ENCODE peak calls at places on chromosomes 6 and 20, in five cellular contexts. S is HepG2, E is K562, X is GM12892, W is H1. Q is an unnamed sample.

GRCh38 chr20:20003088-20003954 is 13.8 kb upstream of the NAA20 start:
- DNase-seq in W (no peak), E (no peak), S (no peak), X (no peak), Q (peak)

GRCh38 chr20:9506964-9507369 is 7.4 kb upstream of the LAMP5 start:
- DNase-seq in W (no peak), X (no peak), E (no peak), S (no peak), Q (no peak)

GRCh38 chr20:50094522-50094921 is 18.4 kb downstream of the UBE2V1 start:
- DNase-seq in S (no peak), W (no peak), X (no peak), E (no peak), Q (no peak)

GRCh38 chr6:74366634-74367033 is 670.6 kb downstream of the CD109 start:
- DNase-seq in E (no peak), X (no peak), S (no peak), W (no peak), Q (no peak)

GRCh38 chr20:19256085-19256484 is 43.6 kb downstream of the SLC24A3 start:
- DNase-seq in X (no peak), S (no peak), W (no peak), E (no peak), Q (no peak)

GRCh38 chr6:121105461-121105860 is 228.8 kb downstream of the TBC1D32 start:
- DNase-seq in X (no peak), S (no peak), E (no peak), W (no peak), Q (no peak)

GRCh38 chr6:154432533-154433476 is 76.2 kb upstream of the IPCEF1 start:
- DNase-seq in X (no peak), E (peak), W (no peak), S (no peak), Q (no peak)

GRCh38 chr20:17210983-17211382 is 15.9 kb upstream of the PCSK2 start:
- DNase-seq in E (no peak), W (no peak), S (peak), X (no peak), Q (no peak)

GRCh38 chr6:90894285-90895144 is 307.6 kb upstream of the MAP3K7 start:
- DNase-seq in X (no peak), W (no peak), E (no peak), S (no peak), Q (no peak)

GRCh38 chr20:36474563-36474962 is 66.8 kb upstream of the MYL9 start:
- DNase-seq in W (no peak), S (no peak), X (no peak), E (no peak), Q (no peak)

GRCh38 chr6:131822119-131822518 is 14.3 kb downstream of the ENPP1 start:
- DNase-seq in S (no peak), X (no peak), E (no peak), W (no peak), Q (no peak)

GRCh38 chr20:61297491-61297890 is 45.4 kb downstream of the CDH4 start:
- DNase-seq in E (no peak), X (no peak), S (no peak), W (no peak), Q (no peak)

GRCh38 chr6:40788661-40789111 is 201.5 kb upstream of the LRFN2 start:
- DNase-seq in S (no peak), E (no peak), X (no peak), W (no peak), Q (no peak)

GRCh38 chr6:41713650-41714291 is 21.6 kb downstream of the TFEB start:
- DNase-seq in W (no peak), E (no peak), X (no peak), S (no peak), Q (no peak)

GRCh38 chr6:70847685-70848084 is 109.2 kb downstream of the B3GAT2 start:
- DNase-seq in W (no peak), X (no peak), E (no peak), S (no peak), Q (no peak)

GRCh38 chr6:2197177-2197671 is 48.2 kb downstream of the GMDS start:
- DNase-seq in S (no peak), W (no peak), X (no peak), E (no peak), Q (no peak)

GRCh38 chr6:31037692-31038091 is 27.4 kb downstream of the MUC22 start:
- DNase-seq in W (no peak), E (no peak), S (no peak), X (no peak), Q (no peak)

GRCh38 chr6:33057222-33058150 is 16.0 kb downstream of the HLA-DPA1 start:
- DNase-seq in X (no peak), W (no peak), S (no peak), E (no peak), Q (no peak)

GRCh38 chr6:151961809-151962208 is 154.3 kb downstream of the ESR1 start:
- DNase-seq in X (no peak), E (no peak), W (no peak), S (no peak), Q (no peak)

GRCh38 chr6:169455470-169455869 is 201.8 kb upstream of the THBS2 start:
- DNase-seq in S (no peak), W (no peak), E (no peak), X (no peak), Q (no peak)

GRCh38 chr20:33312583-33312982 is 29.6 kb downstream of the BPIFB1 start:
- DNase-seq in S (no peak), X (no peak), W (no peak), E (no peak), Q (no peak)

GRCh38 chr20:57399587-57400261 is 8.5 kb downstream of the RBM38 start:
- DNase-seq in S (no peak), W (no peak), E (no peak), X (peak), Q (no peak)

GRCh38 chr6:170073846-170074245 is 217.0 kb downstream of the DLL1 start:
- DNase-seq in W (no peak), X (no peak), S (no peak), E (no peak), Q (no peak)

GRCh38 chr6:89356644-89357043 is 4.1 kb upstream of the UBE2J1 start:
- DNase-seq in X (no peak), E (no peak), S (no peak), W (no peak), Q (no peak)

GRCh38 chr20:44209691-44210421 is 715 bp downstream of the OSER1 start:
- DNase-seq in E (no peak), W (no peak), X (no peak), S (no peak), Q (no peak)

GRCh38 chr6:168105813-168106660 is 27.0 kb upstream of the FRMD1 start:
- DNase-seq in X (no peak), S (no peak), E (peak), W (no peak), Q (no peak)

GRCh38 chr6:133546098-133546497 is 304.9 kb downstream of the EYA4 start:
- DNase-seq in E (no peak), S (no peak), W (no peak), X (no peak), Q (no peak)

GRCh38 chr20:64205611-64206026 is 41.4 kb downstream of the MYT1 start:
- DNase-seq in S (no peak), W (no peak), X (no peak), E (no peak), Q (no peak)

GRCh38 chr20:36399147-36399968 is 93.2 kb downstream of the DLGAP4 start:
- DNase-seq in X (peak), E (peak), S (peak), W (peak), Q (peak)

GRCh38 chr20:25247100-25247665 is 702 bp upstream of the PYGB start:
- DNase-seq in E (peak), X (no peak), W (no peak), S (peak), Q (no peak)

GRCh38 chr20:52974155-52974554 is 2.0 kb downstream of the TSHZ2 start:
- DNase-seq in E (no peak), X (no peak), W (no peak), S (no peak), Q (no peak)

GRCh38 chr6:157187182-157188093 is 135.9 kb downstream of the TMEM242 start:
- DNase-seq in S (peak), X (no peak), W (no peak), E (no peak), Q (no peak)
- TF ChIP-seq TAF1 in S (no peak), X (no peak), W (no peak), E (no peak), Q (no peak)

GRCh38 chr6:46948699-46949098 is 27.0 kb upstream of the ADGRF5 start:
- DNase-seq in E (no peak), X (no peak), S (no peak), W (no peak), Q (no peak)
- TF ChIP-seq POLR2A in E (no peak), X (no peak), S (no peak), W (no peak), Q (no peak)

DNA sequence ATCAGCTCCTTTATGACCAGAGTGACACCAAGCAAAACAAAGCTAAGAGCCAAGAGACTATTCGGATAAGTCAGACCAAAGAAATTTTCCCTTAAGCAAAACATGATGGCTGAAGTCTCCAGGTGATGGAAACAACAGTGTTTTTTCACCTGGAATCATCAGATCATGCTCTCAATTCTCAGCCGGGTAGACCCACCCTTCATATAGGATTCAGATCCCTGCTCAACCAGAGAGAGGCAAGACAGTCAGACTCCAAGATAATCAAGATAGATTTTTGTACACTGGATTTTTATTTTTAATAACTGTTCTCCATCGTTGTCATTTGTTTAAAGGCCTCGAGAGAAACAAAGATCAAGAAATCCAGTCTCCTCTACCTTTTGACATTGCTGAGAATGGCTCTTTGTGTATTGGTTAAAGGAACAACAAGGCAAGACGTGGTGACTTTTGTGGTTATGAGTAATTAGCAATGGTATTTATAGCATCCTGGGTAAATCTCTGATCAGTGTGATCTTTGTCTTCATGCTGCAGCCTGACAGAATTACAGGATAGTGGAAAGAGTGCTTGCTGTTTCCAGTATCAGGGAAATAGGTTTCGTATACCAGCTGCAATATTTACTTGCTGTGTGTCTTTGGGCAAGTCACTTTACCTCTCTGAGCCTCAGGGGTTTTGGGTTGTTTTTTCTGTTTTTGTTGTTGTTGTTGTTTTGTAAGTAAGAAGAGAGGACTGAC is 29.9 kb downstream of the ID4 start:
- DNase-seq in W (no peak), E (no peak), S (peak), X (no peak), Q (no peak)
- TF ChIP-seq TAF1 in W (no peak), E (no peak), S (no peak), X (no peak), Q (no peak)

GRCh38 chr20:34570859-34571306 is 12.4 kb downstream of the MAP1LC3A start:
- DNase-seq in E (peak), S (no peak), W (no peak), X (no peak), Q (no peak)

GRCh38 chr20:34573541-34573940 is 15.0 kb downstream of the MAP1LC3A start:
- DNase-seq in S (no peak), X (no peak), W (no peak), E (no peak), Q (no peak)

GRCh38 chr20:34569598-34569997 is 11.1 kb downstream of the MAP1LC3A start:
- DNase-seq in W (no peak), E (no peak), X (no peak), S (no peak), Q (no peak)

GRCh38 chr20:34574426-34574825 is 15.9 kb downstream of the MAP1LC3A start:
- DNase-seq in E (no peak), W (no peak), X (no peak), S (no peak), Q (no peak)

GRCh38 chr20:34571753-34572152 is 13.2 kb downstream of the MAP1LC3A start:
- DNase-seq in E (no peak), W (no peak), X (no peak), S (no peak), Q (no peak)
- TF ChIP-seq POLR2A in E (no peak), W (no peak), X (no peak), S (no peak), Q (no peak)